ENCODE peak calls at places on chromosome 6, in four cellular contexts. G, V, Y and Z are unnamed samples.

GRCh38 chr6:48184644-48185043 is 73.6 kb upstream of the PTCHD4 start:
- DNase-seq in G (peak), V (no peak), Y (no peak), Z (no peak)

GRCh38 chr6:72709436-72709835 is 87.6 kb downstream of the KCNQ5 start:
- DNase-seq in G (peak), V (no peak), Y (no peak), Z (no peak)

GRCh38 chr6:69732045-69732444 is 64.8 kb downstream of the LMBRD1 start:
- DNase-seq in G (no peak), V (no peak), Y (no peak), Z (no peak)

GRCh38 chr6:47455533-47456209 is 21.9 kb upstream of the CD2AP start:
- DNase-seq in G (no peak), V (no peak), Y (no peak), Z (no peak)

GRCh38 chr6:131825946-131826345 is 18.1 kb downstream of the ENPP1 start:
- DNase-seq in G (no peak), V (no peak), Y (no peak), Z (no peak)

GRCh38 chr6:3797231-3798200 is 46.0 kb upstream of the PXDC1 start:
- DNase-seq in G (peak), V (peak), Y (no peak), Z (peak)

GRCh38 chr6:6993503-6994237 is 114.1 kb upstream of the RREB1 start:
- DNase-seq in G (no peak), V (no peak), Y (no peak), Z (no peak)

GRCh38 chr6:5541751-5542432 is 280.6 kb downstream of the FARS2 start:
- DNase-seq in G (no peak), V (peak), Y (no peak), Z (no peak)